ENCODE peak calls at places on chromosomes 4 and X, in four cellular contexts. K is HepG2, L is A549, A is K562. F is an unnamed sample.

GRCh38 chr4:4590496-4590895 is 48.6 kb upstream of the STX18 start:
- DNase-seq in L (no peak), A (no peak), K (no peak), F (no peak)

GRCh38 chr4:896630-897029 is 35.5 kb downstream of the GAK start:
- DNase-seq in A (no peak), L (no peak), K (no peak), F (no peak)

GRCh38 chr4:147518086-147518485 is 37.2 kb downstream of the EDNRA start:
- DNase-seq in L (no peak), A (no peak), K (no peak), F (no peak)

GRCh38 chr4:101259876-101260275 is 87.5 kb downstream of the PPP3CA start:
- DNase-seq in A (no peak), K (no peak), L (no peak), F (no peak)

GRCh38 chrX:49184294-49185061 is 1.7 kb downstream of the PRICKLE3 start:
- DNase-seq in A (peak), L (peak), K (no peak), F (peak)

GRCh38 chrX:69412661-69413060 is 91.5 kb upstream of the NALF2 start:
- DNase-seq in L (no peak), K (no peak), A (no peak), F (no peak)

GRCh38 chr4:55635760-55636621 is at the start of gene NMU:
- DNase-seq in A (peak), K (peak), L (no peak), F (peak)

GRCh38 chr4:36006226-36006625 is 238.1 kb downstream of the ARAP2 start:
- DNase-seq in A (no peak), L (no peak), K (no peak), F (no peak)

GRCh38 chr4:152972821-152973613 is 36.9 kb downstream of the FHDC1 start:
- DNase-seq in L (no peak), A (no peak), K (no peak), F (no peak)

GRCh38 chr4:74578329-74578728 is 133.4 kb downstream of the AREG start:
- DNase-seq in K (no peak), A (no peak), L (no peak), F (no peak)

GRCh38 chrX:125203379-125203736 is 116.3 kb upstream of the TEX13C start:
- DNase-seq in K (no peak), A (no peak), L (no peak), F (no peak)

GRCh38 chr4:65668201-65669007 is 1.9 kb downstream of the EPHA5 start:
- DNase-seq in K (no peak), L (no peak), A (no peak), F (peak)

GRCh38 chrX:65926095-65927019 is 113.5 kb downstream of the VSIG4 start:
- DNase-seq in A (peak), L (no peak), K (no peak), F (no peak)

GRCh38 chr4:169510617-169511016 is 101.8 kb downstream of the NEK1 start:
- DNase-seq in L (no peak), K (no peak), A (no peak), F (no peak)

GRCh38 chrX:9515973-9516538 is 51.2 kb downstream of the TBL1X start:
- DNase-seq in A (peak), K (no peak), L (no peak), F (no peak)

GRCh38 chr4:113106076-113106475 is 56.6 kb downstream of the ANK2 start:
- DNase-seq in K (peak), A (no peak), L (peak), F (no peak)

GRCh38 chrX:109624022-109624421 is 950 bp downstream of the KCNE5 start:
- DNase-seq in L (no peak), A (no peak), K (no peak), F (no peak)
- TF ChIP-seq NR3C1 in L (no peak), A (no peak), K (no peak), F (no peak)

DNA sequence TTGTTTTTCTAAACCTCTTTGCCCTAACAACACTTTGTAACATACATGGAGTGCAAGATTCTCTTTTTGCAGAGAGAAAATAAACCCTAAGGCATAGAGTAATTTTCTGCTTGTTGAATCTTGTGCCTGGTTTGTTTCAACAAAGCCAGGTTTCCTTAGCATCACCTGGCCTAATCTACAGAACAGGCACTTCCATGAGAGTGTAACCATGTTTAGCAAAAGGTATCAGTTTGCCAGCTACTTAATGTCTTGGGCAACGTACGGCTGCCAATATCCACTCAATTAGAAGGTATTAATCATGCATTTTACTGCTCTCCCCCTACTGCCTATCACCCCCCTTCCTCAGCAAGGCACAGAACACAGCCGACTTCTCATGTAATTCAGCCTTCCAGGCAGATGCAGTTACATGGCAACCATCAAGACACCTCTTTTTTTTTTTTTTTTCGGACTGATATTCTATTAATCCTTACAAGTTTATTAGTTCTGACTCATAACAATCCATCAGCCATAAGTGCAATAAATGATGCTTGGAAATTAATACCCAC is 219.1 kb downstream of the MAML3 start:
- DNase-seq in A (no peak), K (no peak), L (no peak), F (no peak)
- TF ChIP-seq NR3C1 in A (no peak), K (no peak), L (no peak), F (no peak)

DNA sequence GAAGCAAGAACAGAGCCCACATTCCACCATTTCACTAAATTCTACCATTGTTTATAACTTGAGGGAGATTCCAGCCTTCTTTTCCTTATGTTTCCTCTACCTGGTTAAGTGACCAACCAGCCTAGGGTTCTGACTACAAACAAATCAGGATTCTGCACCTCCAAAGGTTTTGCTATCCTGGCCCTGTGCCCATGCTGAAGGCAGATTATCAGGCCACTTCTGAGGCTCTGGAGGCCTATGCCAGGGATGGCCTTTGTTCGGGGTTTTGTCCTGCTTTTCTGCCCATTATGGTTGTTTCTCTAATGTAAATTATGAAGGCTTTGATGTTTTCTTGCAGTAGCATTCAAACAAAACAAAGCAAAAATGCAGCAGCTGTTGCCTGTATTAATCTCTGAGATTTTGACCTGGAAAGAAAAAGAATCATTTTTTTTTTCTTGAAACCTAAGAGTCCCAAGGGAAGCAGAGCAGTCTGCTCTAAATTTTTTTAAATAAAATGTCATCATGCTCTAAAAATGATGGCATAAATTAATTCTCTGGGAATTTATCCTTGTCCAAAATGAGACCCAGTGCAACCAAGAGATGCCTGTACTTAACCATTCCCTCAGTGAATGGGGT is 55.6 kb downstream of the RNF150 start:
- DNase-seq in L (no peak), K (no peak), A (no peak), F (no peak)
- TF ChIP-seq NR3C1 in L (no peak), K (no peak), A (no peak), F (no peak)

GRCh38 chr4:86233090-86233489 is 126.8 kb downstream of the MAPK10 start:
- DNase-seq in K (no peak), L (no peak), A (no peak), F (no peak)

GRCh38 chr4:86235549-86235948 is 124.3 kb downstream of the MAPK10 start:
- DNase-seq in L (no peak), A (no peak), K (no peak), F (no peak)

DNA sequence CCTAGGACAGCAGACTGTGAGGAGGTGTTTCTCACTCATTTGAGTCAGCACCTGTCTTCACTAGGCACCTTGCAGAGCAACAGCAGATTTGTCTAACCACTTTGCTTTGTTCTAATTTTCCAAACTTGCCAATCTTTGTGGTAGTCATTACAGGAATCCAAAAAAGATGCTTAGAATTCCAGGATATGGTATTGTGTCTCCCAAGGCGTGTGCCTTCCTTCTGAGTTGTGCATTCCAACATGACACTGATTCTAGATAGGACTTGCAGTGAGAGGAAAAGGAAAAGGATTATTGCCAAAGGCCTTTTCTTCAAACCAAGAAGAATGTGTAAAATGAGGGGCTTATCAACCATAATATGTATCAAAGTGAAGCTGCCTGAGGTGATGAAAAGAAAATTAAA is 126.2 kb downstream of the MAPK10 start:
- DNase-seq in K (no peak), A (no peak), L (no peak), F (no peak)
- TF ChIP-seq NR3C1 in K (no peak), A (no peak), L (no peak), F (no peak)

GRCh38 chr4:123870283-123870876 is 473.8 kb downstream of the SPRY1 start:
- DNase-seq in K (peak), L (no peak), A (no peak), F (no peak)
- TF ChIP-seq NR3C1 in K (no peak), L (no peak), A (no peak), F (no peak)

GRCh38 chr4:3436048-3436797 is 5.5 kb upstream of the HGFAC start:
- DNase-seq in K (no peak), A (no peak), L (no peak), F (no peak)

GRCh38 chr4:3437998-3438846 is 3.5 kb upstream of the HGFAC start:
- DNase-seq in L (no peak), A (no peak), K (no peak), F (no peak)

GRCh38 chr4:3438847-3439180 is 3.0 kb upstream of the HGFAC start:
- DNase-seq in L (no peak), A (no peak), K (no peak), F (no peak)

GRCh38 chr4:3436798-3437581 is 4.8 kb upstream of the HGFAC start:
- DNase-seq in L (peak), K (no peak), A (no peak), F (no peak)

GRCh38 chr4:3437582-3437936 is 4.2 kb upstream of the HGFAC start:
- DNase-seq in K (no peak), L (no peak), A (no peak), F (no peak)
- TF ChIP-seq NR3C1 in K (no peak), L (no peak), A (no peak), F (no peak)

GRCh38 chr4:176755624-176756023 is 37.1 kb downstream of the VEGFC start:
- DNase-seq in L (no peak), A (no peak), K (no peak), F (no peak)

GRCh38 chr4:176755001-176755400 is 37.7 kb downstream of the VEGFC start:
- DNase-seq in A (no peak), L (no peak), K (no peak), F (no peak)

GRCh38 chr4:176761872-176762271 is 30.9 kb downstream of the VEGFC start:
- DNase-seq in K (no peak), A (no peak), L (no peak), F (no peak)

GRCh38 chr4:176760468-176760867 is 32.3 kb downstream of the VEGFC start:
- DNase-seq in A (no peak), K (no peak), L (no peak), F (no peak)

DNA sequence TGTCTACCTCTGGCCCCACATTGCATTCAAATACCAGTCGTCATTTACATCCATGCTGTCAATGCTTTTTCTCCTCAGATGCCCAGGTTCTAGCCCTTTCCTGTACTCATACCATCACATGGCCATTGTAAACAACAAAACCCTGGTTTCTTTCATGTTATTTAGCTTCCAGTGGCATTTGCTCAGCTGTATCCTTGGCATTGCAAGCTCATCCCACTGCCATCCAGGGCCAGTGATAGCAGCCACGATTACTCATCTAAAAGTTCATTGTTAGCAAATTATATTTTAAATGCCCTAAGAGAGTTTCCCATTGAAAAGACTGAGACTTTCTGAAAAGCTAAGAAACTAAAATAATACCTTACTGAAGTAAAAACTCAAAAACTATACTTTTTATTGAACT is 34.0 kb downstream of the VEGFC start:
- DNase-seq in K (no peak), A (no peak), L (no peak), F (no peak)
- TF ChIP-seq NR3C1 in K (no peak), A (no peak), L (no peak), F (no peak)

DNA sequence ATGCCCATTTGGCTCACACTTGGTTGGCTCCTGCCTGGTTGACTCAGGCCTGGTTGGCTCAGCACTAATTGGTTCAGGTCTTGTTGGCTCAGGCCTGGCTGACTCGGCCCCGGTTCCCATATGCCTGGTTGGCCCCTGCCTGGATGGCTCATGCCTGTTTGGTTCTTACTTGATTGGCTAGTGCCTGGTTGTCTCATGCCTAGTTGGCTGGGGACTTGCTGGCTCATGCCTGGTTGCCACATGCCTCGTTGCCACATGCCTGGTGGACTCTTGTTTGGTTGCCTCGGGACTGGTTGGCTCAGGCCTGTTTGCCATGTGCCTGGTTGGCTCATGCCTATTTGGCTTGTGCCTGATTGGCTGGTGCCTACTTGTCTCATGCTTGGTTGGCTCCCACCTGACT is 103.7 kb downstream of the APOOL start:
- DNase-seq in K (no peak), A (no peak), L (no peak), F (no peak)
- TF ChIP-seq NR3C1 in K (no peak), A (no peak), L (no peak), F (no peak)